ENCODE peak calls at places on chromosomes 13 and 19, in six cellular contexts. One of them, this sample, is unnamed. For H3K4me1, H3K36me3 and H3K9me3, the result is how much of the 10 kb centered on the place peaks cover.

GRCh38 chr19:29771708-29772415 is 39.9 kb upstream of the CCNE1 start:
- DNase-seq in neuronal stem cell: peak
- DNase-seq in PC-3: peak
- DNase-seq in CD8-positive, alpha-beta T cell: no peak
- DNase-seq in CD4-positive, CD25-positive, alpha-beta regulatory T cell: peak
- DNase-seq in tibial artery: no peak
- DNase-seq in this sample: peak

GRCh38 chr13:101838305-101838835 is 385.9 kb downstream of the ITGBL1 start:
- DNase-seq in PC-3: peak
- DNase-seq in neuronal stem cell: no peak
- DNase-seq in CD8-positive, alpha-beta T cell: no peak
- DNase-seq in tibial artery: no peak
- DNase-seq in CD4-positive, CD25-positive, alpha-beta regulatory T cell: no peak
- DNase-seq in this sample: no peak

GRCh38 chr13:113176822-113177221 is 18.4 kb downstream of the PROZ start:
- DNase-seq in CD4-positive, CD25-positive, alpha-beta regulatory T cell: no peak
- DNase-seq in CD8-positive, alpha-beta T cell: no peak
- DNase-seq in PC-3: no peak
- DNase-seq in neuronal stem cell: no peak
- DNase-seq in tibial artery: no peak
- DNase-seq in this sample: no peak

GRCh38 chr19:34428549-34429285 is 536 bp downstream of the UBA2 start:
- DNase-seq in neuronal stem cell: peak
- DNase-seq in PC-3: peak
- DNase-seq in tibial artery: peak
- DNase-seq in CD8-positive, alpha-beta T cell: peak
- DNase-seq in CD4-positive, CD25-positive, alpha-beta regulatory T cell: peak
- DNase-seq in this sample: no peak

GRCh38 chr13:45180713-45181601 is 19.9 kb downstream of the KCTD4 start:
- DNase-seq in PC-3: peak
- DNase-seq in tibial artery: no peak
- DNase-seq in CD8-positive, alpha-beta T cell: no peak
- DNase-seq in neuronal stem cell: no peak
- DNase-seq in CD4-positive, CD25-positive, alpha-beta regulatory T cell: peak
- DNase-seq in this sample: no peak

GRCh38 chr13:86870388-86870966 is 800.7 kb upstream of the SLITRK5 start:
- DNase-seq in tibial artery: no peak
- DNase-seq in CD8-positive, alpha-beta T cell: no peak
- DNase-seq in PC-3: peak
- DNase-seq in neuronal stem cell: no peak
- DNase-seq in CD4-positive, CD25-positive, alpha-beta regulatory T cell: peak
- DNase-seq in this sample: no peak

GRCh38 chr19:12938536-12939291 is at the start of gene CALR:
- DNase-seq in CD8-positive, alpha-beta T cell: peak
- DNase-seq in tibial artery: peak
- DNase-seq in PC-3: peak
- DNase-seq in neuronal stem cell: no peak
- DNase-seq in CD4-positive, CD25-positive, alpha-beta regulatory T cell: peak
- DNase-seq in this sample: no peak

GRCh38 chr19:47445937-47446402 is 25.7 kb downstream of the SLC8A2 start:
- DNase-seq in tibial artery: no peak
- DNase-seq in CD8-positive, alpha-beta T cell: peak
- DNase-seq in neuronal stem cell: no peak
- DNase-seq in CD4-positive, CD25-positive, alpha-beta regulatory T cell: peak
- DNase-seq in PC-3: peak
- DNase-seq in this sample: no peak

GRCh38 chr19:44753932-44754742 is 5.6 kb downstream of the BCL3 start:
- DNase-seq in CD4-positive, CD25-positive, alpha-beta regulatory T cell: peak
- DNase-seq in neuronal stem cell: no peak
- DNase-seq in CD8-positive, alpha-beta T cell: peak
- DNase-seq in PC-3: peak
- DNase-seq in tibial artery: peak
- DNase-seq in this sample: no peak
- H3K4me1 ChIP-seq in CD4-positive, CD25-positive, alpha-beta regulatory T cell: half or more
- H3K4me1 ChIP-seq in neuronal stem cell: under half
- H3K4me1 ChIP-seq in CD8-positive, alpha-beta T cell: half or more
- H3K4me1 ChIP-seq in PC-3: under half
- H3K4me1 ChIP-seq in tibial artery: under half
- H3K4me1 ChIP-seq in this sample: under half

GRCh38 chr19:19022380-19022961 is 10.8 kb downstream of the SUGP2 start:
- DNase-seq in neuronal stem cell: no peak
- DNase-seq in PC-3: no peak
- DNase-seq in tibial artery: no peak
- DNase-seq in CD4-positive, CD25-positive, alpha-beta regulatory T cell: no peak
- DNase-seq in CD8-positive, alpha-beta T cell: no peak
- DNase-seq in this sample: no peak
- H3K36me3 ChIP-seq in neuronal stem cell: under half
- H3K36me3 ChIP-seq in PC-3: under half
- H3K36me3 ChIP-seq in tibial artery: under half
- H3K36me3 ChIP-seq in CD4-positive, CD25-positive, alpha-beta regulatory T cell: half or more
- H3K36me3 ChIP-seq in CD8-positive, alpha-beta T cell: under half
- H3K36me3 ChIP-seq in this sample: under half

GRCh38 chr13:57123660-57124059 is 17.1 kb upstream of the PRR20A start:
- DNase-seq in PC-3: no peak
- DNase-seq in tibial artery: peak
- DNase-seq in CD8-positive, alpha-beta T cell: no peak
- DNase-seq in neuronal stem cell: no peak
- DNase-seq in CD4-positive, CD25-positive, alpha-beta regulatory T cell: no peak
- DNase-seq in this sample: no peak

DNA sequence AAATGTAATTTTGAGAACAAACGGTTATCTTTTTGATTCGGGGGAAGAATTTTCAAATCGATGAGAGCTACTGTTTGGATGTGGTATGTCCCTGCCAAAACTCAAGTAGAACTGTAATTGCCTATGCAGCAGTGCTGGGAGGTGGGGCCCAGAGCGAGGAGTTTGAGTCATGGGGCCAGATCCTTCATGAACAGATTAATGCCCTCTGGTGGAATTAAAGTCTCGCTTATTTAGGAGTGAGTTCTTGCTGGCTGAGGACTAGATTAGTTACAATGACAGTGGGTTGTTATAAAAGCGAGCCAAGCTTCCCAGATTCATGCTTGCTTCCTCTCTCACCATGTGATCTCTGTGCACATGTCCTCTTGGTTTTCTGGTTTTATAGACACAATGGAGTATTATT is 11.8 kb upstream of the PRR20A start:
- DNase-seq in tibial artery: no peak
- DNase-seq in neuronal stem cell: no peak
- DNase-seq in PC-3: peak
- DNase-seq in CD8-positive, alpha-beta T cell: no peak
- DNase-seq in CD4-positive, CD25-positive, alpha-beta regulatory T cell: no peak
- DNase-seq in this sample: peak
- H3K9me3 ChIP-seq in tibial artery: under half
- H3K9me3 ChIP-seq in neuronal stem cell: under half
- H3K9me3 ChIP-seq in PC-3: under half
- H3K9me3 ChIP-seq in CD8-positive, alpha-beta T cell: under half
- H3K9me3 ChIP-seq in CD4-positive, CD25-positive, alpha-beta regulatory T cell: under half
- H3K9me3 ChIP-seq in this sample: under half

DNA sequence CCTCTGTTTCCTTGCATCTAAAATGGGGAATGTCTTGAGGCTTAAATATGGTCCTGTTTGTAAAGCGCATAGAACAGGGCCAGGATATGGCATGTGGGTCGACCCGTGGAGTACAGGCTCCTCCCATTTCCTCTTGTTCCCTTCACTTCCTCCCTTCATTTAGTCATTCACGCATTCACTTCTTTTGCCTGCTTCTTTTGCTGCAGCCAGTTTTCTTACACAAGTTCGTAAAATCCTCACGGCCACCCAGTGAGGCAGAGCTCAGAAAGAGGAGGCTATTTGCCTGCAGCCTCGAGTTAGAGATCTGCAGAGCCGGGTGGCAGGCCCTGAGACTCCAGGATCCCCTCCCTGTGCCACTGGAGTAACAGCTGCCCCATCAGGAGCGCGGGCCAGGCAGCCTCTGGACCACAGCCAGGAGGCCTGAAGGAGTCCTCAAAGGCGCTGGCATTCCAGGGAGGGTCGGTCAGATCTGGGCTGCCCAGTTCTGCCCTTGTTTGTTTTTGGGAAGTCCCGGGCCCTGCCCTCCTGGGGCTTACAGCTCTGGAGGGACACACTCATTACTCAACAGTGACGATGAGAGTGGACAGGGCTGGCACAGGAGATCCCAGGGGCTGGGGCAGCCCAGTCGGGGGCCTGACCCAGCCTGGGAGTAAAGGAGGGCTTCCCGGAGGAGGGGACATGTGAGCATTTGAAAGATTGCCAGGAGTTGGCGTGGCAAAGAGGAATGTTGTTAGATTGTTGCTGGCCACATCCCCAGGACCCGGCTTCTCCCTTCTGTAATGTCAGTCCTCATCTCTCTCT is 4.6 kb downstream of the PPP5C start:
- DNase-seq in CD8-positive, alpha-beta T cell: no peak
- DNase-seq in CD4-positive, CD25-positive, alpha-beta regulatory T cell: peak
- DNase-seq in tibial artery: peak
- DNase-seq in neuronal stem cell: no peak
- DNase-seq in PC-3: peak
- DNase-seq in this sample: no peak
- H3K4me1 ChIP-seq in CD8-positive, alpha-beta T cell: half or more
- H3K4me1 ChIP-seq in CD4-positive, CD25-positive, alpha-beta regulatory T cell: under half
- H3K4me1 ChIP-seq in tibial artery: under half
- H3K4me1 ChIP-seq in neuronal stem cell: under half
- H3K4me1 ChIP-seq in PC-3: under half
- H3K4me1 ChIP-seq in this sample: under half

DNA sequence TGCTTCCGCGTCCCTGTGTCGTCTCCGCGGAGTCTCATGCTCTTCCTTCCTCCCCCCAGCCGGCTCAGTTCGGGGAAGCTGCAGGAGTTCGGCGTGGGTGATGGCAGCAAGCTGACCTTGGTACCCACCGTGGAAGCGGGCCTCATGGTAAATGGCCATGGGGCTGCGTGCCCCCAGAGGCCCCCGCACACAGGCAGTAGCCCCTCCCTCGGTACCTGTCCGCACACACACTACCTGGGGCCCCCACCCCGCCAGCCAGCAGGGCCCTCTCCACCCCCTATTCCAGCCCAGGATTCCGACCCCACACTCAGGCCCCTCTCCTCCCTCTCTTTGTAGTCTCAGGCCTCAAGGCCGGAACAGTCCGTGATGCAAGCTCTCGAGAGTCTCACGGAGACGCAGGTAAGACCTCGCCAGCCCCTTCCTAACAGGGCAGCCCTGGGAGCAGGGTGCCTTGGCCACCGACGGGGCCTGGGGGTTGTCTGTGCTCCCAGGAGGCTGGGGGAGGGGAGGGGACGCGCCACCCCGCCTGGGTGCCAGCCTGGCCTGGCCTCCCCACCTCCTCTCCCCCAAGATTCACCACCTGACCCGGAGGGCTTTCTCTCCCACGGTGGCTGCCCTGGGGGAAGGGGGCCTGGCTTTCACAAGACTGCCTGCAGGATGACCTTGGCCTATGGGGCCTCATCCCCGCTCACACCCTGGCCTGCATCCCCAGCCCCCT is 3.3 kb downstream of the MIDN start:
- DNase-seq in PC-3: no peak
- DNase-seq in CD8-positive, alpha-beta T cell: peak
- DNase-seq in tibial artery: peak
- DNase-seq in CD4-positive, CD25-positive, alpha-beta regulatory T cell: peak
- DNase-seq in neuronal stem cell: no peak
- DNase-seq in this sample: no peak
- H3K36me3 ChIP-seq in PC-3: under half
- H3K36me3 ChIP-seq in CD8-positive, alpha-beta T cell: under half
- H3K36me3 ChIP-seq in tibial artery: under half
- H3K36me3 ChIP-seq in CD4-positive, CD25-positive, alpha-beta regulatory T cell: under half
- H3K36me3 ChIP-seq in neuronal stem cell: under half
- H3K36me3 ChIP-seq in this sample: under half

DNA sequence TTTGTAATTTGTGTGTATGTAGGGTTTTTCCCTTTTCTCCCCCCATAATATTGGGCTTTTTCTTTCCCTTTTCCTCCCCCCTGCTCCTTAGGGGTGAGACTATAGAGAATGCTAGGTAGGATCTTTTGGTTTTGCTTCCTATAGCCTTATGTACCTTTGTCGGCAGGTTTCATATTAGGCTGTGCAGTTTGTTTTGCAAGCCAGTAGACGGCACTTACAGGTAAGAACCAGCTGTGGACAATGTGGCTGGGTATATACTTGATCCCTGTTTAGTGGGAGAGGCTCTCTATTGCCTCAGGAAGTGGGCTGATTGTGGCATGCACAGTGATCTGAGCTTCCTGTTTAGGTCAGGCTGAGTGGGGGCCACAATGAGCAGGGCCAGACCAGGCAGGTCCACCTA is 359.2 kb upstream of the OBI1 start:
- DNase-seq in PC-3: no peak
- DNase-seq in CD4-positive, CD25-positive, alpha-beta regulatory T cell: no peak
- DNase-seq in neuronal stem cell: no peak
- DNase-seq in tibial artery: no peak
- DNase-seq in CD8-positive, alpha-beta T cell: no peak
- DNase-seq in this sample: no peak
- H3K9me3 ChIP-seq in PC-3: under half
- H3K9me3 ChIP-seq in CD4-positive, CD25-positive, alpha-beta regulatory T cell: under half
- H3K9me3 ChIP-seq in neuronal stem cell: under half
- H3K9me3 ChIP-seq in tibial artery: under half
- H3K9me3 ChIP-seq in CD8-positive, alpha-beta T cell: under half
- H3K9me3 ChIP-seq in this sample: under half

GRCh38 chr13:50125306-50125555 is 110.0 kb downstream of the KCNRG start:
- DNase-seq in neuronal stem cell: no peak
- DNase-seq in CD4-positive, CD25-positive, alpha-beta regulatory T cell: no peak
- DNase-seq in tibial artery: no peak
- DNase-seq in CD8-positive, alpha-beta T cell: no peak
- DNase-seq in PC-3: no peak
- DNase-seq in this sample: no peak
- H3K4me1 ChIP-seq in neuronal stem cell: under half
- H3K4me1 ChIP-seq in CD4-positive, CD25-positive, alpha-beta regulatory T cell: half or more
- H3K4me1 ChIP-seq in tibial artery: under half
- H3K4me1 ChIP-seq in CD8-positive, alpha-beta T cell: under half
- H3K4me1 ChIP-seq in PC-3: under half
- H3K4me1 ChIP-seq in this sample: under half

This sample was measured in iPS DF 6.9.